ENCODE peak calls at places on chromosomes 1 and 21, in nine cellular contexts. One of them, this sample, is unnamed.
A peak's percentile ranks its signal among the peaks of the same experiment; 100 is the strongest.

GRCh38 chr21:36437745-36438128 is 42.2 kb downstream of the CLDN14 start:
- DNase-seq in cardiac fibroblast: peak; percentile 96
- DNase-seq in AG04450: peak; percentile 49
- DNase-seq in IMR-90: peak; percentile 97
- DNase-seq in brain microvascular endothelial cell: peak; percentile 97
- DNase-seq in pancreas: peak; percentile 25
- DNase-seq in OCI-LY7: no peak
- DNase-seq in astrocyte of the spinal cord: peak; percentile 75
- DNase-seq in tibial nerve: no peak
- DNase-seq in this sample: no peak

GRCh38 chr1:41902125-41902524 is 16.6 kb downstream of the HIVEP3 start:
- DNase-seq in pancreas: no peak
- DNase-seq in brain microvascular endothelial cell: peak; percentile 78
- DNase-seq in IMR-90: peak; percentile 73
- DNase-seq in cardiac fibroblast: peak; percentile 90
- DNase-seq in astrocyte of the spinal cord: peak; percentile 71
- DNase-seq in OCI-LY7: no peak
- DNase-seq in AG04450: peak; percentile 36
- DNase-seq in tibial nerve: no peak
- DNase-seq in this sample: no peak

GRCh38 chr1:20440785-20441200 is 45.2 kb downstream of the CAMK2N1 start:
- DNase-seq in IMR-90: peak; percentile 47
- DNase-seq in cardiac fibroblast: peak; percentile 65
- DNase-seq in AG04450: no peak
- DNase-seq in pancreas: peak; percentile 18
- DNase-seq in tibial nerve: no peak
- DNase-seq in brain microvascular endothelial cell: peak; percentile 44
- DNase-seq in OCI-LY7: peak; percentile 83
- DNase-seq in astrocyte of the spinal cord: peak; percentile 14
- DNase-seq in this sample: no peak

GRCh38 chr1:245953876-245954660 is 553.0 kb downstream of the SMYD3 start:
- DNase-seq in IMR-90: no peak
- DNase-seq in cardiac fibroblast: peak; percentile 31
- DNase-seq in OCI-LY7: peak; percentile 71
- DNase-seq in astrocyte of the spinal cord: no peak
- DNase-seq in AG04450: no peak
- DNase-seq in tibial nerve: no peak
- DNase-seq in pancreas: no peak
- DNase-seq in brain microvascular endothelial cell: no peak
- DNase-seq in this sample: no peak

GRCh38 chr21:42187976-42188653 is 30.8 kb upstream of the ABCG1 start:
- DNase-seq in tibial nerve: peak; percentile 43
- DNase-seq in AG04450: no peak
- DNase-seq in IMR-90: no peak
- DNase-seq in pancreas: no peak
- DNase-seq in cardiac fibroblast: peak; percentile 41
- DNase-seq in brain microvascular endothelial cell: no peak
- DNase-seq in astrocyte of the spinal cord: peak; percentile 10
- DNase-seq in OCI-LY7: peak; percentile 96
- DNase-seq in this sample: peak; percentile 92

GRCh38 chr1:186481303-186481888 is 20.5 kb upstream of the PDC start:
- DNase-seq in IMR-90: no peak
- DNase-seq in cardiac fibroblast: no peak
- DNase-seq in tibial nerve: no peak
- DNase-seq in pancreas: no peak
- DNase-seq in OCI-LY7: no peak
- DNase-seq in AG04450: no peak
- DNase-seq in astrocyte of the spinal cord: no peak
- DNase-seq in brain microvascular endothelial cell: no peak
- DNase-seq in this sample: no peak

GRCh38 chr1:53278294-53278693 is 40.0 kb upstream of the MAGOH start:
- DNase-seq in OCI-LY7: peak; percentile 57
- DNase-seq in AG04450: no peak
- DNase-seq in brain microvascular endothelial cell: peak; percentile 45
- DNase-seq in cardiac fibroblast: peak; percentile 50
- DNase-seq in astrocyte of the spinal cord: no peak
- DNase-seq in IMR-90: peak; percentile 7
- DNase-seq in tibial nerve: peak; percentile 74
- DNase-seq in pancreas: peak; percentile 29
- DNase-seq in this sample: no peak

GRCh38 chr1:240091614-240092300 is at the start of gene FMN2:
- DNase-seq in IMR-90: peak; percentile 49
- DNase-seq in OCI-LY7: no peak
- DNase-seq in pancreas: peak; percentile 6
- DNase-seq in tibial nerve: no peak
- DNase-seq in astrocyte of the spinal cord: peak; percentile 55
- DNase-seq in brain microvascular endothelial cell: peak; percentile 8
- DNase-seq in AG04450: no peak
- DNase-seq in cardiac fibroblast: no peak
- DNase-seq in this sample: no peak

GRCh38 chr1:117534995-117535467 is 70.8 kb upstream of the TENT5C start:
- DNase-seq in astrocyte of the spinal cord: peak; percentile 51
- DNase-seq in IMR-90: peak; percentile 72
- DNase-seq in tibial nerve: peak; percentile 19
- DNase-seq in OCI-LY7: peak; percentile 85
- DNase-seq in cardiac fibroblast: peak; percentile 87
- DNase-seq in AG04450: peak; percentile 29
- DNase-seq in brain microvascular endothelial cell: peak; percentile 62
- DNase-seq in pancreas: peak; percentile 77
- DNase-seq in this sample: peak; percentile 55

GRCh38 chr1:155202198-155202597 is 5.5 kb downstream of the THBS3 start:
- DNase-seq in tibial nerve: no peak
- DNase-seq in cardiac fibroblast: no peak
- DNase-seq in pancreas: no peak
- DNase-seq in OCI-LY7: no peak
- DNase-seq in brain microvascular endothelial cell: no peak
- DNase-seq in astrocyte of the spinal cord: no peak
- DNase-seq in AG04450: no peak
- DNase-seq in IMR-90: no peak
- DNase-seq in this sample: no peak

GRCh38 chr1:239276051-239276450 is 110.3 kb upstream of the CHRM3 start:
- DNase-seq in astrocyte of the spinal cord: no peak
- DNase-seq in AG04450: no peak
- DNase-seq in cardiac fibroblast: no peak
- DNase-seq in tibial nerve: no peak
- DNase-seq in pancreas: no peak
- DNase-seq in brain microvascular endothelial cell: no peak
- DNase-seq in OCI-LY7: no peak
- DNase-seq in IMR-90: no peak
- DNase-seq in this sample: no peak

GRCh38 chr1:167373398-167373797 is 144.9 kb downstream of the CD247 start:
- DNase-seq in OCI-LY7: no peak
- DNase-seq in astrocyte of the spinal cord: no peak
- DNase-seq in cardiac fibroblast: no peak
- DNase-seq in AG04450: no peak
- DNase-seq in IMR-90: peak; percentile 71
- DNase-seq in brain microvascular endothelial cell: no peak
- DNase-seq in tibial nerve: no peak
- DNase-seq in pancreas: no peak
- DNase-seq in this sample: no peak

GRCh38 chr1:1011388-1011949 is 1.8 kb upstream of the ISG15 start:
- DNase-seq in brain microvascular endothelial cell: no peak
- DNase-seq in cardiac fibroblast: no peak
- DNase-seq in astrocyte of the spinal cord: no peak
- DNase-seq in OCI-LY7: no peak
- DNase-seq in AG04450: no peak
- DNase-seq in tibial nerve: no peak
- DNase-seq in IMR-90: no peak
- DNase-seq in pancreas: no peak
- DNase-seq in this sample: no peak

DNA sequence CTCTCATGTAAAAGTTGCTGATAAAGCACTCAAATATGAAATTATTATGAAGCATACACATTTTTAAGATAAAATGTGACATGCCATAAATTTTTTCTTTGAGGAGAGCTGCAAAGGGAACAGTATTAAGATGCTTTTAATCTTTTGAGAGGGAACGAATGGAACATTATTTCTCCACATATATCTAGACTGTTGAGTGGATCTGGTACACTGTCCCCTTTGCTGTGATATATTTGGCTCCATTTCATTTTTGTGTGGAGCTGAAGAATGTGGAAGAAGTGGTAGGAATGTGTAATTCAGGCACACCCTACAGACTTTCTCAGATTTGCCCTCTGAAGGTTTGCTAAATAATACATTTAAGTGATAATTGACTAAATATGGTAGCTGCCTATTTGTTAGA is 31.7 kb downstream of the PGM1 start:
- DNase-seq in pancreas: no peak
- DNase-seq in IMR-90: no peak
- DNase-seq in OCI-LY7: no peak
- DNase-seq in astrocyte of the spinal cord: peak; percentile 14
- DNase-seq in brain microvascular endothelial cell: peak; percentile 43
- DNase-seq in cardiac fibroblast: peak; percentile 54
- DNase-seq in tibial nerve: no peak
- DNase-seq in AG04450: no peak
- DNase-seq in this sample: no peak
- TF ChIP-seq CTCF in pancreas: no peak
- TF ChIP-seq CTCF in IMR-90: peak; percentile 32
- TF ChIP-seq CTCF in OCI-LY7: no peak
- TF ChIP-seq CTCF in astrocyte of the spinal cord: peak; percentile 22
- TF ChIP-seq CTCF in brain microvascular endothelial cell: peak; percentile 33
- TF ChIP-seq CTCF in cardiac fibroblast: peak; percentile 27
- TF ChIP-seq CTCF in tibial nerve: no peak
- TF ChIP-seq CTCF in AG04450: peak; percentile 33
- TF ChIP-seq CTCF in this sample: no peak

DNA sequence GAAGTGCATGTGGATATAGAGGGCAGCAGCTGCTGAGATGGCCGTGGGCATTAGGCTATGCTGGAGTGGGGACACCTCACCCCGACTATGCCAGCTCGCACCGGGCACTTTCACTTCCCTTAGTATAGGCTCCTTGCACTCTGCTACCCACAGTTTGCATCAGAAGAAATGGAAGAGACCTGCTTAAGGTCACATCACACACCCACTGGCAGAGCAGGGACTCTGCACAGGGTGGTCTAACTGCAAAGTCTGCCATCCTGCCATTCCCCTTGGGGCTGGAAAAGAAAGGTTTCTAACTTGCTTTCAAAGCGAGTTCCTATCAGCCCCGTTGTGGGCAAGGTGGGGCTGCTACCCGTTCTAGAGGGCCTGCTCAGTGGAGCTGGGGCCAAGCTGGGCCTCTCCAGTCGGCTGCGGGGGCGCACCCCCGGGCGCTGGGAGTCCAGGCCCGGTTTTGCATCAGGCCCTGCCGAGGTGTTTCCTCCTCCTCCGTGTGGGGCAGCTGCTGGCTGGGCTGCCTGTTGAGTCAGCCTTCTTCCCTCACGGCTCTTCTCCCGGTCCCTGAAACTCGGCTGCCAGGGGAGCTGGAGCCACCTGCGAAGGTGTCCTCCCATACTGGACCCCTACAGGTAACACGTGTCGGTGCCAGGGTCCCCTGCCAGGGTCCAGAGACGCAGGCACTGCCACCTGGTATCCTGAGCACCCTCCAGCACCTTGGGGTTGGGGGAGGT is at the start of gene SYTL1:
- DNase-seq in tibial nerve: no peak
- DNase-seq in OCI-LY7: peak; percentile 90
- DNase-seq in AG04450: no peak
- DNase-seq in cardiac fibroblast: peak; percentile 61
- DNase-seq in pancreas: peak; percentile 78
- DNase-seq in brain microvascular endothelial cell: peak; percentile 64
- DNase-seq in astrocyte of the spinal cord: peak; percentile 62
- DNase-seq in IMR-90: peak; percentile 67
- DNase-seq in this sample: no peak
- H3K4me3 ChIP-seq in tibial nerve: no peak within 1 kb of the TSS
- H3K4me3 ChIP-seq in OCI-LY7: peak within 1 kb of the TSS; percentile 81
- H3K4me3 ChIP-seq in AG04450: peak within 1 kb of the TSS; percentile 40
- H3K4me3 ChIP-seq in cardiac fibroblast: no peak within 1 kb of the TSS
- H3K4me3 ChIP-seq in pancreas: peak within 1 kb of the TSS; percentile 21
- H3K4me3 ChIP-seq in brain microvascular endothelial cell: no peak within 1 kb of the TSS
- H3K4me3 ChIP-seq in astrocyte of the spinal cord: no peak within 1 kb of the TSS
- H3K4me3 ChIP-seq in IMR-90: no peak within 1 kb of the TSS
- H3K4me3 ChIP-seq in this sample: peak within 1 kb of the TSS; percentile 76

GRCh38 chr1:11570821-11571220 is 83.4 kb downstream of the FBXO2 start:
- DNase-seq in brain microvascular endothelial cell: no peak
- DNase-seq in cardiac fibroblast: no peak
- DNase-seq in IMR-90: no peak
- DNase-seq in pancreas: no peak
- DNase-seq in AG04450: no peak
- DNase-seq in astrocyte of the spinal cord: no peak
- DNase-seq in tibial nerve: no peak
- DNase-seq in OCI-LY7: no peak
- DNase-seq in this sample: no peak

GRCh38 chr1:11569954-11570353 is 84.3 kb downstream of the FBXO2 start:
- DNase-seq in brain microvascular endothelial cell: no peak
- DNase-seq in IMR-90: no peak
- DNase-seq in astrocyte of the spinal cord: no peak
- DNase-seq in cardiac fibroblast: no peak
- DNase-seq in tibial nerve: no peak
- DNase-seq in AG04450: no peak
- DNase-seq in pancreas: no peak
- DNase-seq in OCI-LY7: no peak
- DNase-seq in this sample: no peak

GRCh38 chr1:11569551-11569950 is 84.7 kb downstream of the FBXO2 start:
- DNase-seq in IMR-90: no peak
- DNase-seq in tibial nerve: no peak
- DNase-seq in cardiac fibroblast: no peak
- DNase-seq in brain microvascular endothelial cell: no peak
- DNase-seq in AG04450: no peak
- DNase-seq in astrocyte of the spinal cord: no peak
- DNase-seq in OCI-LY7: no peak
- DNase-seq in pancreas: no peak
- DNase-seq in this sample: no peak

GRCh38 chr1:11573293-11573692 is 80.9 kb downstream of the FBXO2 start:
- DNase-seq in cardiac fibroblast: no peak
- DNase-seq in pancreas: no peak
- DNase-seq in astrocyte of the spinal cord: no peak
- DNase-seq in OCI-LY7: no peak
- DNase-seq in brain microvascular endothelial cell: no peak
- DNase-seq in AG04450: no peak
- DNase-seq in tibial nerve: no peak
- DNase-seq in IMR-90: no peak
- DNase-seq in this sample: no peak

GRCh38 chr1:11571906-11572616 is 82.2 kb downstream of the FBXO2 start:
- DNase-seq in AG04450: no peak
- DNase-seq in tibial nerve: no peak
- DNase-seq in OCI-LY7: peak; percentile 40
- DNase-seq in brain microvascular endothelial cell: no peak
- DNase-seq in pancreas: no peak
- DNase-seq in cardiac fibroblast: no peak
- DNase-seq in IMR-90: no peak
- DNase-seq in astrocyte of the spinal cord: no peak
- DNase-seq in this sample: no peak
- TF ChIP-seq CTCF in AG04450: no peak
- TF ChIP-seq CTCF in tibial nerve: no peak
- TF ChIP-seq CTCF in OCI-LY7: peak; percentile 70
- TF ChIP-seq CTCF in brain microvascular endothelial cell: peak; percentile 26
- TF ChIP-seq CTCF in pancreas: no peak
- TF ChIP-seq CTCF in cardiac fibroblast: peak; percentile 11
- TF ChIP-seq CTCF in IMR-90: no peak
- TF ChIP-seq CTCF in astrocyte of the spinal cord: no peak
- TF ChIP-seq CTCF in this sample: peak; percentile 20

DNA sequence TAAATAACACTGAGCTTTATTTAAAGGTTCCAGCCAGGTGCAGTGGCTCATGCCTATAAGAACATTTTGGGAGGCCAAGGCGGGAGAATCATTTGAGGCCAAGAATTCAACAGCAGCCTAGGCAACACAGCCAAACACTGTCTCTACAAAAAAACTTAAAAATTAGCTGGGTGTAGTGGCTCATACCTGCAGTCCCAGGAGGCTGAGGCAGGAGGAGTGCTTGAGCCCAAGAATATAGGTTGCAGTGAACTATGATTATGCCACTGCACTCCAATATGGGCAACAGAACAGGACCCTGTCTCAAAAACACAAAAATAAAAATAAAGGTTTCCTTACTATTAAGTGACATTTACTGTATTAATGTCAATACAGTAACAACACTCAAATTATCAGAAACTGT is 2.1 kb downstream of the TAF12 start:
- DNase-seq in tibial nerve: no peak
- DNase-seq in pancreas: no peak
- DNase-seq in AG04450: no peak
- DNase-seq in IMR-90: peak; percentile 9
- DNase-seq in astrocyte of the spinal cord: peak; percentile 10
- DNase-seq in brain microvascular endothelial cell: peak; percentile 22
- DNase-seq in cardiac fibroblast: peak; percentile 24
- DNase-seq in OCI-LY7: peak; percentile 66
- DNase-seq in this sample: no peak
- H3K4me3 ChIP-seq in tibial nerve: no peak overlapping the region
- H3K4me3 ChIP-seq in pancreas: no peak overlapping the region
- H3K4me3 ChIP-seq in AG04450: no peak overlapping the region
- H3K4me3 ChIP-seq in IMR-90: no peak overlapping the region
- H3K4me3 ChIP-seq in astrocyte of the spinal cord: no peak overlapping the region
- H3K4me3 ChIP-seq in brain microvascular endothelial cell: no peak overlapping the region
- H3K4me3 ChIP-seq in cardiac fibroblast: no peak overlapping the region
- H3K4me3 ChIP-seq in OCI-LY7: no peak overlapping the region
- H3K4me3 ChIP-seq in this sample: no peak overlapping the region